ENCODE peak calls at places on chromosome 7, in four cellular contexts. Y is NCI-H748 treated with DMSO at 0.1 percent for 48 hours; D is activated CD4-positive, CD25-positive, alpha-beta regulatory T cell treated with anti-CD3 and anti-CD28 coated beads, Interleukin-2, amount 50 U/mL, for 72 hours; F is head of caudate nucleus. T is an unnamed sample.

GRCh38 chr7:96449094-96449493 is 127.2 kb upstream of the SLC25A13 start:
- DNase-seq in Y (no peak), D (no peak), F (no peak), T (no peak)

GRCh38 chr7:98976396-98977185 is 98.3 kb downstream of the TRRAP start:
- DNase-seq in Y (no peak), D (no peak), F (no peak), T (no peak)

GRCh38 chr7:140525741-140526140 is 46.4 kb upstream of the MKRN1 start:
- DNase-seq in Y (no peak), D (peak; percentile 33), F (no peak), T (no peak)

GRCh38 chr7:95632609-95633008 is 36.3 kb upstream of the PDK4 start:
- DNase-seq in Y (no peak), D (no peak), F (no peak), T (no peak)

GRCh38 chr7:108630002-108630401 is 60.3 kb downstream of the DNAJB9 start:
- DNase-seq in Y (no peak), D (no peak), F (peak; percentile 18), T (no peak)

GRCh38 chr7:66500087-66500486 is 128.6 kb upstream of the KCTD7 start:
- DNase-seq in Y (no peak), D (no peak), F (no peak), T (no peak)

GRCh38 chr7:46007990-46008643 is 87.0 kb upstream of the IGFBP3 start:
- DNase-seq in Y (no peak), D (no peak), F (no peak), T (no peak)

GRCh38 chr7:128863433-128863989 is 855 bp downstream of the ATP6V1F start:
- DNase-seq in Y (peak; percentile 5), D (no peak), F (no peak), T (peak; percentile 20)

GRCh38 chr7:35526645-35527044 is 168.3 kb downstream of the HERPUD2 start:
- DNase-seq in Y (no peak), D (no peak), F (no peak), T (no peak)

GRCh38 chr7:7568553-7568952 is 1.9 kb downstream of the MIOS start:
- DNase-seq in Y (no peak), D (no peak), F (no peak), T (no peak)

GRCh38 chr7:26853788-26854393 is 10.5 kb downstream of the SKAP2 start:
- DNase-seq in Y (peak; percentile 34), D (no peak), F (no peak), T (peak; percentile 69)

GRCh38 chr7:92584953-92585352 is 5.2 kb downstream of the FAM133B start:
- DNase-seq in Y (no peak), D (no peak), F (no peak), T (no peak)

GRCh38 chr7:11436773-11437524 is 395.0 kb downstream of the THSD7A start:
- DNase-seq in Y (no peak), D (no peak), F (no peak), T (no peak)

GRCh38 chr7:141409911-141410329 is 141.3 kb upstream of the AGK start:
- DNase-seq in Y (no peak), D (no peak), F (no peak), T (no peak)

GRCh38 chr7:2255145-2256139 is 13.4 kb downstream of the NUDT1 start:
- DNase-seq in Y (no peak), D (no peak), F (no peak), T (no peak)

GRCh38 chr7:519429-519973 is at the start of gene PDGFA:
- DNase-seq in Y (no peak), D (peak; percentile 44), F (peak; percentile 66), T (no peak)

GRCh38 chr7:44264221-44264956 is 61.0 kb downstream of the CAMK2B start:
- DNase-seq in Y (no peak), D (no peak), F (peak; percentile 49), T (peak; percentile 92)

GRCh38 chr7:28389504-28390385 is 22.6 kb upstream of the CREB5 start:
- DNase-seq in Y (peak; percentile 93), D (no peak), F (no peak), T (peak; percentile 83)